ENCODE peak calls at places on chromosome 11, in four cellular contexts. L is esophagus muscularis mucosa, O is tibial nerve, P is A549. Y is an unnamed sample.
A peak's percentile ranks its signal among the peaks of the same experiment; 100 is the strongest.

GRCh38 chr11:30573951-30574350 is 12.2 kb downstream of the MPPED2 start:
- DNase-seq in P (no peak), O (no peak), L (no peak), Y (no peak)

GRCh38 chr11:75238595-75239245 is 1.9 kb upstream of the TPBGL start:
- DNase-seq in O (no peak), P (no peak), L (no peak), Y (no peak)

GRCh38 chr11:58567889-58568512 is 7.7 kb downstream of the LPXN start:
- DNase-seq in L (no peak), O (no peak), P (peak; percentile 68), Y (peak; percentile 65)

GRCh38 chr11:1237128-1237580 is 14.3 kb downstream of the MUC5B start:
- DNase-seq in L (no peak), P (no peak), O (no peak), Y (peak; percentile 90)

GRCh38 chr11:113334183-113334582 is 19.8 kb downstream of the TTC12 start:
- DNase-seq in O (no peak), P (no peak), L (peak; percentile 39), Y (no peak)

GRCh38 chr11:118912742-118913410 is 12.8 kb downstream of the BCL9L start:
- DNase-seq in O (no peak), P (peak; percentile 62), L (no peak), Y (peak; percentile 62)

GRCh38 chr11:116062526-116063171 is 558.4 kb upstream of the CADM1 start:
- DNase-seq in O (no peak), P (no peak), L (no peak), Y (no peak)

GRCh38 chr11:12963051-12963450 is 46.1 kb upstream of the RASSF10 start:
- DNase-seq in O (no peak), P (no peak), L (peak; percentile 53), Y (no peak)

GRCh38 chr11:914747-915493 is 4.3 kb upstream of the CHID1 start:
- DNase-seq in L (no peak), P (no peak), O (peak; percentile 54), Y (peak; percentile 45)

GRCh38 chr11:13229675-13230359 is 47.8 kb upstream of the BMAL1 start:
- DNase-seq in O (no peak), P (no peak), L (no peak), Y (no peak)

GRCh38 chr11:18633256-18634139 is 644 bp downstream of the SPTY2D1 start:
- DNase-seq in O (no peak), L (no peak), P (no peak), Y (peak; percentile 15)

GRCh38 chr11:18632841-18633240 is 1.3 kb downstream of the SPTY2D1 start:
- DNase-seq in O (no peak), L (no peak), P (no peak), Y (no peak)

DNA sequence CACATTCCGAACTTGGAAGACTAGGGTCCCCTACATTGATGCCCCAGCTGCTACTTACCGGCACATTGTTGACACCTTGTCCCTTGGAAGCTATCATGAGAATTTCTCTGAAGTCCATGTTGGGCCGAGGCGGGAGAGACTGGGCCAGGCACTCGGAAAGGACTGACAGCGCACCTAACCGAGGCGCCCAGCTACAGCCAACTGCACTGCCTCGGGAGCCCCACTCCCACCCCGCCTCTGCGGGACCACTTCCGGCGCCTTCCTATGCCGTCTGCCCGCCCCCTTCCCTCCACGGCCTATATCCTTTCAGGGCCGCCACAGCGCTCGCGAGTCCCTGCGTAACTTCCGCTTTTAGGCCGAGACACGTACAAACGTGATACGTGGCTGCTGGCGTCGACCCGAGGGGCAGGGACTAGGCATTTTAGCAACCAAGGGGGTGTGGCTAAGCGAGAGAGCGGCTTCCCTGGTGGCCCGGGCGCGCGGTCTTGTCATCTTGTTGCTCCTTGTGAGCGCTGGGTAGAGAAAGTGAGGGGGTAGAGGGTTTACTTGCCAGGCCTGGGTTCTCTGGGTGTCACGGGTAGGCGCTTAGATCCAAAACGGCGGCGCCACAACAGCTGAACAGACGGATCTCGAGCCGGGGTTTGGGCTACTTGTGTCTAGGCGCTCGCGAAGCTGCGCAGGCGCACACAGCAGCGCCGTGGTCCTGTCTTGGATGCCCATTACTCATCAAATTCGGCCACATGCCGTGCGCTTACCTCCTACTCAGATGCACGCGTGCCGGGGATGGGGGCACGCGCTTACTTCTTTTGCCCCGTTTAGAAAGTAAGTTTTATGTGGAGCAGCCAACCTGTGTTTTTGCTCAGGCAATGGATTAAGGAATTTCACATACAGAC is at the start of gene SPTY2D1:
- DNase-seq in O (peak; percentile 98), L (peak; percentile 100), P (peak; percentile 99), Y (peak; percentile 99)
- TF ChIP-seq EP300 in O (peak; percentile 96), L (no peak), P (peak; percentile 11), Y (no peak)

GRCh38 chr11:17564687-17565042 is 17.6 kb downstream of the OTOG start:
- DNase-seq in O (no peak), L (no peak), P (peak; percentile 10), Y (no peak)
- TF ChIP-seq CTCF in O (no peak), L (no peak), P (peak; percentile 21), Y (no peak)

DNA sequence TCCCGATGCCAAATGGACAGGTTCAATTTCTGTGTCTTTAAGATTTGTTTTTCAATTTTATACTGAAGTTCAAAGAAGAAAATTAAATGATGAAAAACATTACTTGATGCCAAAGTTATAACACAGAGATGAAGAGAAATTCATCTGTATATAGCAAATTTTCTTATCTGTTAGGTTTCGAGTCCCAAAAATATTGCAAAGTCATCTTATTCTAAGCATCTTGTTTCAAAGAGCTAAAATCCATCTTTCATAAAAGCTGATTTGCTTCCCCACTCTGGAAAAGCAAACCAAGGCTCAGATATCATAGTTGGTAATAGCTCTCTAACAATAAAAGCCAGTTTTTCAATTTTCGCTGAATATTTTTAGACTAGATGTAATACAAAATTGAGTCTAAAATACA is 19.0 kb upstream of the CCDC89 start:
- DNase-seq in P (no peak), L (no peak), O (no peak), Y (no peak)
- TF ChIP-seq EP300 in P (no peak), L (no peak), O (no peak), Y (no peak)

DNA sequence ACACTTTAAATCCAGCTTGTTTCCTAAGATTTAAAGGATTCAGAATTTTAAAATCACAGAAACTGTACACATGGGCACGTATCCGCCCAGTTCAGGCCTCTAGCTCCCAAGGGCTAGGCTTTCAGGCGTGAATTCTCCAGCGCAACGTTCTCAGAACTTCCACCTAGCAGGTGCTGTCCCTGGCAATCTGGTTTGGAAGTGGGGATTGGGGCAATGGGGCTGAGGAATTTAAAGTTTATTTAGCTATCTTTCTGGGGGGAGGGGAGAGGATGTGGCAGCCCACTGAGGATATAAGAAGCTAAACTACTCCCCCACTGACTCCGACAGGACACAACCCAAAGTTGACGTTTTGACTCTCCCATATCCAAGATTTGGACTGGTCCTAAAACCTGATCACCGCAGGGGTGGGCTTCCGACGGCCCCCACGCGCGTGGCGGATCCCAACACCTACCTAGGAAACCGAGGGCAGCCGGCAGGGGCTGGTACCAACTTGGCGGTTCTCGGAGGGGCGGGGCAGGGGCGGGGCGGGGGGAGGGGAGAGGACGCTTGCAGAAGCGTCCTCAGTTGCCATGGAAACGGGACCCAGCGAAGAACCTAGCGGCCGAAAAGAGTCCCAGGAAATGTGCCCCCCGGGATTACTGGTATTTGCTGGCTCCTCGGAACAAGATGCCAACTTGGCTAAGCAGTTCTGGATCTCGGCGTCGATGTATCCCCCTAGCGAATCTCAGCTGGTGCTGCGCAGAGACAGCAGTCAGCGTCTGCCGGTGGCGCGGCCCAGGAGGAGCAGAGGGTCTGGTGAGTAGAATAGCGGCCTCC is at the start of gene HOATZ:
- DNase-seq in L (no peak), O (no peak), P (no peak), Y (no peak)
- TF ChIP-seq CTCF in L (no peak), O (no peak), P (no peak), Y (no peak)

DNA sequence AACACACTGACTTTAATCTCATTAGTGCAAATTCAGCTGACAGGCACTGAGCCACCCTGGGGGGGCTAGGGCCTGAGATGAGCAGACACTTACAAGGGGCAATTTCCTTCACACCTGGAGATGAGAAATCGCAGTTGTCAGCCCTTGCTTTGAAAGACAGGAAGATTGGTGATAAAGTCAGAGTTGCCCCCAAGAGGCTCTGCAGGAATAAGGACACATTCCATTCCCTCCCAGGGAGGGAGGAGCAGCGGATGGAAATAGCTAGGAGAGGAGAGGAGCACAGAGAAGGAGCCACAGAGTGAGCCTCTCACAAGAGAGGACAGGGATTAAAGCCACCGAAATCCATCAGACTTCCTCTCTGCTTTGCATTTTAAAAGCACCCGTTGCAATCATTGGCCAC is 213.5 kb downstream of the BARX2 start:
- DNase-seq in P (no peak), O (no peak), L (no peak), Y (no peak)
- TF ChIP-seq EP300 in P (no peak), O (no peak), L (no peak), Y (no peak)

GRCh38 chr11:122020902-122021301 is 95.1 kb downstream of the BLID start:
- DNase-seq in P (peak; percentile 4), O (no peak), L (no peak), Y (no peak)
- TF ChIP-seq CTCF in P (peak; percentile 36), O (peak; percentile 37), L (peak; percentile 53), Y (peak; percentile 26)

DNA sequence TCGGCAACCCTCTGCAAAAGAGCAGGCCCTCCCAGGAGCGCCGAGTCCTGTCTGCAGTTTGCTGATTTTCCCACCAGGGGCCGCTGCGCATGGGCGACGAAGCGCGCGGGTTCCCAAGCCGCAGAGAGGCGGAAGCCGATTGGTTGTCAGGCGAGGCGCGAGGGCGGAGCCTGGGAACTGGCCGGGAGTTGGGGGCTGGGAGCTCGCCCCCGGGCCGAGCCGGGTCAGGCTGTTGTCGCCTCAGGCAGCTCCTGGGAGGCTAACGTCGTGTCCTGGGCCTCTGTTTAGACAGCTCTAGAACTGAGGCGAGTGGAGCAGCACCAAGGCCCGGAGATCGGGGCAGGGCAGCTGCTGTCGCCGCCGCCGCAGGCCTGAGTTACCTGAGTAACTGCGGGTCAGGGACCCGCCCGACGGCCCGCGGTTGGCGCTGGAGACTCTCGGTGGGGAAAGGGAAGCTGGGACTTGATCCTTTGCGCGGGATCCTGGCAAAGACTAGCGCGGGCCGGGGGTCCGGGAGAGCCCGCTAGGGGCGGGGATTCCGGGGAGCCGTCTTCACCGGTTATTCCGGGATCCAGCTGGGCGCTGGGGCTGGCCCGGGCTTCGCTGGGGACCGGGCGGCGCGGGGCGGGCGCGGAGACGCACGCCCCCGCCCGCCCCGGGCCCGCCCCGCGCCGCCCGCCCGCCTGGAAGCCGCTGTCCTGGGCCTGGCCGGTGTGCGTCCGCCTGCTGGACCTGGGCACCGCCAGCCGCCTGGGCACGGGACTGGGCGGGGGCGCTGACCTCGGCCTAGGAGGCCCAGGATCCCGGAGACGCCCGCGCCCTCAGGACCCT is at the start of gene STIM1:
- DNase-seq in P (peak; percentile 94), L (peak; percentile 99), O (peak; percentile 91), Y (peak; percentile 96)
- TF ChIP-seq EP300 in P (no peak), L (no peak), O (peak; percentile 85), Y (no peak)

DNA sequence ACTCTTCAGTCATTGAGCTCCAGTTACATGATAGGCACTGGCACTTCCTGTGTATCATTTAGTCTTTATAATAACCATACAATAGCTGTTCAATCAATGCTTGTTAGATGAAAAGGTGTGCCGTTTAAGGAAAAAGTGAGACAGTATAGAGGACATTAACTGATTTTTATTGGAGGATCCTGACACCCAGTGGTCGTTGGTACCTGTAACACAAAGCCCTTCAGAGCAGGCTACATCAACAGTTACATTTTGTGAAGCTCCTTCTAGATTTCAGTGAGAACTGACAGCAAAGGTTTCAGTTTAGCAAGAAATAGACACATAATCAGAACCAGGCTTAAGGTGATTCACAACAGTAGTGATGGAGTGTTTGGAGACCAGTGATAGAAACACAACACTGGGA is 44.2 kb downstream of the CCDC81 start:
- DNase-seq in P (peak; percentile 17), L (no peak), O (no peak), Y (no peak)
- TF ChIP-seq CTCF in P (no peak), L (peak; percentile 11), O (no peak), Y (no peak)